ENCODE peak calls at places on chromosomes 7 and 10, in six cellular contexts. P, Y, X, L, O and B are unnamed samples.

GRCh38 chr10:128629111-128630096 is 503.2 kb upstream of the MKI67 start:
- DNase-seq in P (no peak), Y (peak), X (no peak), L (peak), O (no peak), B (no peak)

GRCh38 chr7:14195896-14196295 is 206.4 kb upstream of the ETV1 start:
- DNase-seq in P (peak), Y (no peak), X (no peak), L (no peak), O (no peak), B (no peak)

GRCh38 chr10:13909911-13910617 is 323.3 kb downstream of the PRPF18 start:
- DNase-seq in P (no peak), Y (no peak), X (no peak), L (no peak), O (no peak), B (no peak)

GRCh38 chr10:58637372-58637771 is 124.7 kb downstream of the BICC1 start:
- DNase-seq in P (peak), Y (no peak), X (no peak), L (peak), O (no peak), B (no peak)

GRCh38 chr7:22821702-22822485 is 755 bp downstream of the TOMM7 start:
- DNase-seq in P (peak), Y (no peak), X (no peak), L (peak), O (peak), B (no peak)

GRCh38 chr7:69256634-69257081 is 341.6 kb upstream of the AUTS2 start:
- DNase-seq in P (no peak), Y (no peak), X (no peak), L (no peak), O (no peak), B (no peak)

GRCh38 chr10:26755443-26755903 is 58.0 kb downstream of the PDSS1 start:
- DNase-seq in P (peak), Y (no peak), X (no peak), L (peak), O (no peak), B (no peak)

GRCh38 chr10:12875100-12875499 is 126.4 kb downstream of the CCDC3 start:
- DNase-seq in P (peak), Y (no peak), X (no peak), L (peak), O (no peak), B (no peak)

GRCh38 chr10:67629461-67629971 is 66.5 kb downstream of the CTNNA3 start:
- DNase-seq in P (peak), Y (no peak), X (no peak), L (no peak), O (no peak), B (no peak)

GRCh38 chr7:155361363-155361680 is 63.6 kb downstream of the INSIG1 start:
- DNase-seq in P (no peak), Y (no peak), X (no peak), L (no peak), O (peak), B (no peak)

GRCh38 chr7:50953820-50954219 is 171.1 kb upstream of the GRB10 start:
- DNase-seq in P (peak), Y (peak), X (no peak), L (no peak), O (no peak), B (no peak)

GRCh38 chr7:27149817-27150567 is 2.4 kb downstream of the HOXA3 start:
- DNase-seq in P (no peak), Y (peak), X (no peak), L (no peak), O (no peak), B (no peak)

GRCh38 chr10:114607358-114607998 is 50.6 kb downstream of the ABLIM1 start:
- DNase-seq in P (peak), Y (no peak), X (no peak), L (no peak), O (no peak), B (no peak)

GRCh38 chr7:45246339-45246738 is 88.7 kb downstream of the RAMP3 start:
- DNase-seq in P (no peak), Y (no peak), X (no peak), L (no peak), O (no peak), B (no peak)

GRCh38 chr7:143002106-143002505 is 24.8 kb downstream of the OR9A2 start:
- DNase-seq in P (peak), Y (no peak), X (no peak), L (peak), O (no peak), B (no peak)

GRCh38 chr10:65284495-65285041 is 1641.3 kb upstream of the LRRTM3 start:
- DNase-seq in P (no peak), Y (no peak), X (no peak), L (no peak), O (no peak), B (no peak)

GRCh38 chr10:60747817-60748469 is 30.3 kb upstream of the CDK1 start:
- DNase-seq in P (no peak), Y (no peak), X (no peak), L (no peak), O (no peak), B (no peak)

GRCh38 chr10:24156686-24157085 is 52.3 kb upstream of the KIAA1217 start:
- DNase-seq in P (peak), Y (no peak), X (no peak), L (no peak), O (no peak), B (no peak)